ENCODE peak calls at places on chromosomes 12 and 14, in five cellular contexts. One of them, this sample, is unnamed.
A peak's percentile ranks its signal among the peaks of the same experiment; 100 is the strongest.

GRCh38 chr12:122021822-122022392 is at the start of gene BCL7A:
- DNase-seq in AG09309: peak; percentile 34
- DNase-seq in tibial artery: peak; percentile 56
- DNase-seq in lower leg skin: peak; percentile 90
- DNase-seq in gastrocnemius medialis: peak; percentile 40
- DNase-seq in this sample: peak; percentile 82

GRCh38 chr12:95963104-95963503 is 20.0 kb downstream of the AMDHD1 start:
- DNase-seq in gastrocnemius medialis: no peak
- DNase-seq in AG09309: no peak
- DNase-seq in tibial artery: no peak
- DNase-seq in lower leg skin: no peak
- DNase-seq in this sample: no peak

GRCh38 chr12:63995512-63995911 is 151.0 kb downstream of the SRGAP1 start:
- DNase-seq in AG09309: no peak
- DNase-seq in gastrocnemius medialis: no peak
- DNase-seq in lower leg skin: no peak
- DNase-seq in tibial artery: no peak
- DNase-seq in this sample: no peak

GRCh38 chr12:126219139-126219538 is 1153.9 kb downstream of the AACS start:
- DNase-seq in tibial artery: no peak
- DNase-seq in lower leg skin: no peak
- DNase-seq in AG09309: no peak
- DNase-seq in gastrocnemius medialis: no peak
- DNase-seq in this sample: no peak

GRCh38 chr14:67491741-67492504 is 3.4 kb upstream of the TMEM229B start:
- DNase-seq in lower leg skin: no peak
- DNase-seq in tibial artery: no peak
- DNase-seq in gastrocnemius medialis: no peak
- DNase-seq in AG09309: no peak
- DNase-seq in this sample: no peak

GRCh38 chr14:89779707-89780106 is 174.8 kb downstream of the EFCAB11 start:
- DNase-seq in tibial artery: no peak
- DNase-seq in lower leg skin: no peak
- DNase-seq in AG09309: no peak
- DNase-seq in gastrocnemius medialis: no peak
- DNase-seq in this sample: no peak

GRCh38 chr14:70821916-70822705 is 12.8 kb upstream of the MAP3K9 start:
- DNase-seq in tibial artery: peak; percentile 36
- DNase-seq in AG09309: peak; percentile 13
- DNase-seq in lower leg skin: peak; percentile 90
- DNase-seq in gastrocnemius medialis: no peak
- DNase-seq in this sample: peak; percentile 48

GRCh38 chr12:67827820-67828383 is 161.3 kb upstream of the IFNG-AS1 start:
- DNase-seq in AG09309: peak; percentile 82
- DNase-seq in tibial artery: peak; percentile 24
- DNase-seq in lower leg skin: no peak
- DNase-seq in gastrocnemius medialis: peak; percentile 41
- DNase-seq in this sample: peak; percentile 91

GRCh38 chr12:122072031-122072970 is 6.3 kb upstream of the MLXIP start:
- DNase-seq in tibial artery: peak; percentile 71
- DNase-seq in gastrocnemius medialis: peak; percentile 87
- DNase-seq in lower leg skin: no peak
- DNase-seq in AG09309: peak; percentile 91
- DNase-seq in this sample: peak; percentile 96

GRCh38 chr14:97116546-97116945 is 319.4 kb downstream of the VRK1 start:
- DNase-seq in gastrocnemius medialis: no peak
- DNase-seq in tibial artery: no peak
- DNase-seq in AG09309: no peak
- DNase-seq in lower leg skin: peak; percentile 52
- DNase-seq in this sample: no peak

GRCh38 chr14:102537981-102538597 is 28.5 kb upstream of the ANKRD9 start:
- DNase-seq in gastrocnemius medialis: no peak
- DNase-seq in lower leg skin: no peak
- DNase-seq in AG09309: no peak
- DNase-seq in tibial artery: no peak
- DNase-seq in this sample: no peak

GRCh38 chr14:100415226-100415625 is 92.1 kb downstream of the SLC25A47 start:
- DNase-seq in tibial artery: no peak
- DNase-seq in lower leg skin: no peak
- DNase-seq in AG09309: no peak
- DNase-seq in gastrocnemius medialis: no peak
- DNase-seq in this sample: no peak

GRCh38 chr12:89067436-89067835 is 284.9 kb downstream of the DUSP6 start:
- DNase-seq in AG09309: peak; percentile 91
- DNase-seq in tibial artery: no peak
- DNase-seq in gastrocnemius medialis: no peak
- DNase-seq in lower leg skin: no peak
- DNase-seq in this sample: peak; percentile 88

GRCh38 chr14:26323781-26324363 is 274.0 kb downstream of the NOVA1 start:
- DNase-seq in tibial artery: no peak
- DNase-seq in gastrocnemius medialis: no peak
- DNase-seq in AG09309: no peak
- DNase-seq in lower leg skin: no peak
- DNase-seq in this sample: no peak

GRCh38 chr14:80978403-80978802 is 23.0 kb downstream of the TSHR start:
- DNase-seq in AG09309: no peak
- DNase-seq in tibial artery: no peak
- DNase-seq in lower leg skin: no peak
- DNase-seq in gastrocnemius medialis: no peak
- DNase-seq in this sample: no peak

GRCh38 chr12:109612975-109613502 is 39.4 kb downstream of the MVK start:
- DNase-seq in tibial artery: no peak
- DNase-seq in lower leg skin: no peak
- DNase-seq in AG09309: no peak
- DNase-seq in gastrocnemius medialis: no peak
- DNase-seq in this sample: peak; percentile 8

GRCh38 chr12:98582093-98582492 is 11.4 kb upstream of the SLC25A3 start:
- DNase-seq in tibial artery: no peak
- DNase-seq in gastrocnemius medialis: no peak
- DNase-seq in lower leg skin: no peak
- DNase-seq in AG09309: no peak
- DNase-seq in this sample: no peak

GRCh38 chr12:93853698-93854478 is 176.7 kb downstream of the CRADD start:
- DNase-seq in gastrocnemius medialis: no peak
- DNase-seq in tibial artery: peak; percentile 31
- DNase-seq in AG09309: no peak
- DNase-seq in lower leg skin: no peak
- DNase-seq in this sample: no peak

GRCh38 chr14:67653651-67654280 is 20.7 kb downstream of the VTI1B start:
- DNase-seq in AG09309: peak; percentile 71
- DNase-seq in gastrocnemius medialis: no peak
- DNase-seq in tibial artery: no peak
- DNase-seq in lower leg skin: no peak
- DNase-seq in this sample: peak; percentile 89

GRCh38 chr12:48882325-48882687 is 16.6 kb upstream of the RND1 start:
- DNase-seq in tibial artery: peak; percentile 24
- DNase-seq in lower leg skin: no peak
- DNase-seq in AG09309: no peak
- DNase-seq in gastrocnemius medialis: no peak
- DNase-seq in this sample: peak; percentile 47

GRCh38 chr14:61545716-61546455 is 149.4 kb upstream of the HIF1A start:
- DNase-seq in AG09309: no peak
- DNase-seq in lower leg skin: peak; percentile 79
- DNase-seq in gastrocnemius medialis: peak; percentile 45
- DNase-seq in tibial artery: no peak
- DNase-seq in this sample: no peak

GRCh38 chr14:61544448-61545202 is 150.7 kb upstream of the HIF1A start:
- DNase-seq in gastrocnemius medialis: no peak
- DNase-seq in tibial artery: peak; percentile 60
- DNase-seq in AG09309: no peak
- DNase-seq in lower leg skin: peak; percentile 69
- DNase-seq in this sample: no peak

GRCh38 chr14:61540931-61541330 is 154.4 kb upstream of the HIF1A start:
- DNase-seq in lower leg skin: peak; percentile 57
- DNase-seq in tibial artery: no peak
- DNase-seq in gastrocnemius medialis: no peak
- DNase-seq in AG09309: no peak
- DNase-seq in this sample: no peak

GRCh38 chr14:61542848-61543790 is 152.2 kb upstream of the HIF1A start:
- DNase-seq in tibial artery: peak; percentile 55
- DNase-seq in lower leg skin: peak; percentile 70
- DNase-seq in AG09309: no peak
- DNase-seq in gastrocnemius medialis: no peak
- DNase-seq in this sample: peak; percentile 50

DNA sequence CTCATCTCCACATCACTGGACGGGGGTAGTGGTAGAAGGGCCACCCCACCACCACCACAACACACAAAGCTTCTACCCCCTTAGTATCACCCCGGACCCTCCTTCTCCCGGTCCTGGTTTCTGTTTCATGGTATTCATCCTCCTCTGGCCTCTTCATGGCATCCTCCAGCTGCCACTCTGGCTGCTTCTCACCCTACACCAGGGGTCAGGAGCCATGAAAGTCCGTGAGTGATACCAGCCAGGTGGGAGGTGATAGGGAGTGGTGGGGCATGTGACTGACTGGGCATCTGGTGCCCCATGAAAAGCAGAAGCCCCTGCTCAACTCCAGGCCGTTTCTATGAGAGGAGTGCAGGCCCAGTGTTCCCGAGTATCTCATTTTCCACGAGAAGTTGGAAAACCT is 151.4 kb upstream of the HIF1A start:
- DNase-seq in lower leg skin: peak; percentile 74
- DNase-seq in AG09309: no peak
- DNase-seq in tibial artery: no peak
- DNase-seq in gastrocnemius medialis: no peak
- DNase-seq in this sample: no peak
- H3K4me3 ChIP-seq in lower leg skin: no peak overlapping the region
- H3K4me3 ChIP-seq in AG09309: no peak overlapping the region
- H3K4me3 ChIP-seq in tibial artery: no peak overlapping the region
- H3K4me3 ChIP-seq in gastrocnemius medialis: no peak overlapping the region
- H3K4me3 ChIP-seq in this sample: no peak overlapping the region

DNA sequence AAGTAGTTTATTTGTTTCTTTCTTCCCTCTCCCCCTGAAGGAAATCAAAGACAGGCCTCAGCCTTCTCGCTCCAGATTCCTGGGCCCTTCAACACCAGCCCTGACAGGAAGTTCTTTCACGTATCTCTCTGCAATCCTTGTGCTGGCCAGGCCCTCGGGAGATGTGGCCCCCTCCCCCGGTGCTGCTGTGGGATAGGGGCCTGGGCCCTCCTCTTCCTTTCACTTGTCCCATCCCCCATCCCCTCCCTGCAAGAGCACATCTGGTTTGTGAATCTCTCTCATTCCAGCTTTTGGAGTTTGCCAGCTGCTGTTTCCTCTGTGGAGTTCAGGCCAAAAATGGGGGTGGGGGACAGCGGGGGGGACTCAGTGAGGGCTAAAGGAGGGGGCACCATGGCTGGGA is 7.2 kb downstream of the LRP1 start:
- DNase-seq in tibial artery: no peak
- DNase-seq in lower leg skin: no peak
- DNase-seq in AG09309: no peak
- DNase-seq in gastrocnemius medialis: no peak
- DNase-seq in this sample: peak; percentile 92
- TF ChIP-seq CTCF in tibial artery: no peak
- TF ChIP-seq CTCF in lower leg skin: no peak
- TF ChIP-seq CTCF in AG09309: no peak
- TF ChIP-seq CTCF in gastrocnemius medialis: no peak
- TF ChIP-seq CTCF in this sample: no peak

GRCh38 chr12:114769634-114770033 is 85.7 kb upstream of the TBX3 start:
- DNase-seq in gastrocnemius medialis: no peak
- DNase-seq in tibial artery: no peak
- DNase-seq in AG09309: peak; percentile 35
- DNase-seq in lower leg skin: no peak
- DNase-seq in this sample: peak; percentile 86

GRCh38 chr12:114764516-114764915 is 80.5 kb upstream of the TBX3 start:
- DNase-seq in tibial artery: no peak
- DNase-seq in lower leg skin: no peak
- DNase-seq in AG09309: no peak
- DNase-seq in gastrocnemius medialis: no peak
- DNase-seq in this sample: no peak

GRCh38 chr12:114770323-114770722 is 86.3 kb upstream of the TBX3 start:
- DNase-seq in AG09309: no peak
- DNase-seq in gastrocnemius medialis: no peak
- DNase-seq in lower leg skin: no peak
- DNase-seq in tibial artery: no peak
- DNase-seq in this sample: no peak

GRCh38 chr12:114767906-114768697 is 84.1 kb upstream of the TBX3 start:
- DNase-seq in AG09309: no peak
- DNase-seq in gastrocnemius medialis: no peak
- DNase-seq in lower leg skin: no peak
- DNase-seq in tibial artery: no peak
- DNase-seq in this sample: no peak

DNA sequence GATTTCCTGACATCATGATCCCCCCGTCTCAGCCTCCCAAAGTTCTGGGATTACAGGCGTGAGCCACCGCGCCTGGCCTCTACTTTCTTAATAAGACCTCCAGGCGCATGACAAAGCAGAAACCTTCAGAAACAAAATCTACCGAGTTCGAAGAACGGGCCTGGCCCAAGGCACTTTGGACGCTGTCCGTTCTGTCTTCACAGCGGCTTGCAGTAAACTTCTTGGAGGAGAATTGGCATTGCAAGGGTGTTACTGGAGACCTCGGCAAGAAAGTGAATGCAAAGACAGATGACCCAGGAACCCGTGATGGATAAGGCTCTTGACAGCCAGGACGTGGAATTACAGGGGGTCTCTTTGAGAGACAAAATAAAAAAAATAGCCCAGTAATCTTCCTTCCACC is 83.1 kb upstream of the TBX3 start:
- DNase-seq in gastrocnemius medialis: no peak
- DNase-seq in AG09309: no peak
- DNase-seq in tibial artery: no peak
- DNase-seq in lower leg skin: no peak
- DNase-seq in this sample: no peak
- H3K4me3 ChIP-seq in gastrocnemius medialis: no peak overlapping the region
- H3K4me3 ChIP-seq in AG09309: no peak overlapping the region
- H3K4me3 ChIP-seq in tibial artery: no peak overlapping the region
- H3K4me3 ChIP-seq in lower leg skin: no peak overlapping the region
- H3K4me3 ChIP-seq in this sample: no peak overlapping the region

DNA sequence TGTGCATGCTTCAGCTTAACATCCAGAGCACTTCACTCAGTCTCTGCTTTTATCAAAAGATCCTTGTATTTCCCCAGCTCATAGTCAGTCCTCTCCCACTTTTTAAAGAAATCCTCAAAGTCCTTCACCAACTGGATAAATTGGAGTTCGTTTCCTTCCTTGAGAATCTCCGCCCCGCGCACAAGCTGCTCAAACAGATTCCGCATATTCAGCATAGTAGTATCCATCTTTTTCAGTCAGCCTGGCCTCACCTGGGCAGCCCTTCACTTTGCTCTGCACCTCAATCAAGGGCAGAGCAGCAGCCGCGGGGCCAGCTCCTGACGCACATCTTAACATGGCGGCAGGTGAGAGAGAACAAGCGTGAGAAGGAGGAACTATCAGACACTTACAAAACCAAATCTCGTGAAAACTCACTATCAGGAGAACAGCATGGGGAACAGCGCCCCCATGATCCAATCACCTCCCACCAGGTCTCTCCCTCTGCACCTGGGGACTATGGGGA is 14.3 kb upstream of the DBX2 start:
- DNase-seq in AG09309: no peak
- DNase-seq in gastrocnemius medialis: no peak
- DNase-seq in tibial artery: no peak
- DNase-seq in lower leg skin: no peak
- DNase-seq in this sample: no peak
- TF ChIP-seq CTCF in AG09309: no peak
- TF ChIP-seq CTCF in gastrocnemius medialis: no peak
- TF ChIP-seq CTCF in tibial artery: no peak
- TF ChIP-seq CTCF in lower leg skin: no peak
- TF ChIP-seq CTCF in this sample: no peak

This sample was measured in AG10803.